ENCODE peak calls at places on chromosomes 13 and 19, in four cellular contexts. R, F, A and J are unnamed samples.

GRCh38 chr19:34574704-34575103 is 93.1 kb downstream of the WTIP start:
- DNase-seq in R (no peak), F (no peak), A (no peak), J (peak; percentile 24)

GRCh38 chr13:32267836-32268439 is 47.2 kb downstream of the ZAR1L start:
- DNase-seq in R (peak; percentile 39), F (peak; percentile 51), A (peak; percentile 27), J (peak; percentile 21)

GRCh38 chr13:79810671-79811070 is 329.7 kb downstream of the NDFIP2 start:
- DNase-seq in R (no peak), F (no peak), A (peak; percentile 29), J (no peak)

GRCh38 chr13:62682788-62683187 is 1267.1 kb upstream of the PCDH20 start:
- DNase-seq in R (no peak), F (no peak), A (no peak), J (no peak)

GRCh38 chr19:14138576-14139265 is 2.3 kb upstream of the ASF1B start:
- DNase-seq in R (no peak), F (no peak), A (no peak), J (no peak)

GRCh38 chr13:99288069-99288468 is 19.1 kb downstream of the GPR183 start:
- DNase-seq in R (no peak), F (no peak), A (no peak), J (no peak)

GRCh38 chr13:70960841-70961443 is 852.7 kb upstream of the KLHL1 start:
- DNase-seq in R (peak; percentile 64), F (no peak), A (peak; percentile 42), J (peak; percentile 31)

GRCh38 chr13:67841071-67841470 is 610.9 kb upstream of the PCDH9 start:
- DNase-seq in R (no peak), F (no peak), A (peak; percentile 16), J (no peak)

GRCh38 chr19:38478273-38478971 is 44.9 kb downstream of the RYR1 start:
- DNase-seq in R (no peak), F (peak; percentile 35), A (peak; percentile 65), J (no peak)

GRCh38 chr13:106232680-106233079 is 302.8 kb downstream of the EFNB2 start:
- DNase-seq in R (no peak), F (no peak), A (no peak), J (no peak)

GRCh38 chr13:55517312-55517711 is 1623.4 kb upstream of the PRR20A start:
- DNase-seq in R (no peak), F (no peak), A (peak; percentile 28), J (peak; percentile 7)

GRCh38 chr19:8575467-8575997 is 1.7 kb downstream of the MYO1F start:
- DNase-seq in R (no peak), F (no peak), A (no peak), J (peak; percentile 26)

GRCh38 chr13:109764045-109764444 is 22.3 kb downstream of the IRS2 start:
- DNase-seq in R (no peak), F (no peak), A (no peak), J (no peak)

GRCh38 chr13:94232956-94233355 is 246.5 kb downstream of the DCT start:
- DNase-seq in R (no peak), F (no peak), A (no peak), J (no peak)

GRCh38 chr19:40762754-40763153 is 11.8 kb downstream of the SNRPA start:
- DNase-seq in R (no peak), F (no peak), A (no peak), J (no peak)

GRCh38 chr19:21439372-21439771 is 42.4 kb downstream of the ZNF493 start:
- DNase-seq in R (peak; percentile 19), F (no peak), A (no peak), J (no peak)

GRCh38 chr19:2340496-2341246 is 12.2 kb downstream of the SPPL2B start:
- DNase-seq in R (no peak), F (no peak), A (no peak), J (no peak)

GRCh38 chr19:29798783-29799182 is 13.0 kb upstream of the CCNE1 start:
- DNase-seq in R (no peak), F (no peak), A (no peak), J (no peak)

GRCh38 chr19:11288349-11288748 is 7.6 kb upstream of the TSPAN16 start:
- DNase-seq in R (no peak), F (no peak), A (no peak), J (no peak)

GRCh38 chr19:8532170-8532569 is 18.2 kb upstream of the ZNF414 start:
- DNase-seq in R (no peak), F (no peak), A (no peak), J (no peak)

GRCh38 chr13:109835321-109835720 is 48.9 kb upstream of the IRS2 start:
- DNase-seq in R (no peak), F (no peak), A (no peak), J (no peak)

GRCh38 chr19:11721681-11722080 is 17.1 kb downstream of the ZNF823 start:
- DNase-seq in R (no peak), F (no peak), A (no peak), J (no peak)

GRCh38 chr19:29285878-29286277 is 72.9 kb upstream of the UQCRFS1 start:
- DNase-seq in R (no peak), F (no peak), A (peak; percentile 76), J (no peak)

GRCh38 chr19:38173324-38174041 is 50.5 kb downstream of the DPF1 start:
- DNase-seq in R (no peak), F (no peak), A (no peak), J (no peak)

GRCh38 chr19:58492265-58492664 is 16.1 kb downstream of the ZNF446 start:
- DNase-seq in R (no peak), F (no peak), A (no peak), J (peak; percentile 3)

GRCh38 chr19:32816555-32817099 is 52.9 kb downstream of the SLC7A9 start:
- DNase-seq in R (no peak), F (no peak), A (no peak), J (no peak)

GRCh38 chr19:43532962-43533545 is at the start of gene ZNF575:
- DNase-seq in R (peak; percentile 95), F (peak; percentile 87), A (peak; percentile 95), J (peak; percentile 92)

GRCh38 chr19:43534811-43535761 is 2.1 kb downstream of the ZNF575 start:
- DNase-seq in R (peak; percentile 75), F (no peak), A (peak; percentile 92), J (no peak)

GRCh38 chr19:43533546-43534304 is 737 bp downstream of the ZNF575 start:
- DNase-seq in R (peak; percentile 100), F (peak; percentile 98), A (peak; percentile 100), J (peak; percentile 97)

GRCh38 chr19:43534305-43534612 is 1.3 kb downstream of the ZNF575 start:
- DNase-seq in R (no peak), F (no peak), A (no peak), J (no peak)

GRCh38 chr19:43532571-43532961 is 422 bp upstream of the ZNF575 start:
- DNase-seq in R (no peak), F (peak; percentile 65), A (no peak), J (peak; percentile 82)
- TF ChIP-seq EZH2phosphoT487 in R (no peak), F (no peak), A (no peak), J (no peak)

DNA sequence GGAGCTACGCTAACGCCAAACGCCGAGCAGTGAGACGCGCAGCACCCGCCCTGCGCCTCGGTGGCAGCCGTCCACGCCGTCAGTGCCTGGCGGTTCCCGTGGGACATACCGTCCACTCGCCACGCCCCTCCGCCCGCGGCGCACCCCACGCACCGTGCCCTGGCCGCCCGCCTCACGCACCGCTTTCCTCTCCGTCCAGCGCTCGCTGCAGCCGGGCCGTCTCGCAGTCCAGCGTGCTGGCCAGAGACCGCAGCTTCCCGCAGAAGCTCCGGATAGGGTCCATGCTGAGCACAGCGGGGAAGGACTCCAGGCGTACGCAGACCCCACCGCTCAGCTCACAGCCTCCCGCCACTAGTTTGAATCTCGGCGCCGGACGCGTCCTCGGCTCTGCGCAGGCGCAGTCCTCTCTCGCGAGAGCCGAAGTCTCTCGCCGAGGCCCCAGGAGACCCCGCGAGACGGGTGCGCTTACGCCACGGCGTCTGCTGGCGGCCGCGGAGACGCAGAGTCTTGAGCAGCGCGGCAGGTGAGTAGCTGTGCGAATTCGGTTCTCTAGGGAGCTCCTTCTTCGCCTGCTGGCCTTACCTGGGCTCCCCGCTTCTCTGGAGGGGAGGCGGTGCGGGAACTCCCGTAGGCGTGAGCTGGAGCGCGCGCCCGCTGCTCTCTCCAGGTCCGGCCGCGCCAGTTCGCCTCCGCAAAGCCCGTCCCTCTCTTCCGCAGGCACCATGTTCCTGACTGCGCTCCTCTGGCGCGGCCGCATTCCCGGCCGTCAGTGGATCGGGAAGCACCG is at the start of the genes MRPL57 and SKA3:
- DNase-seq in R (peak; percentile 97), F (peak; percentile 84), A (peak; percentile 98), J (peak; percentile 88)
- TF ChIP-seq CTCF in R (no peak), F (no peak), A (no peak), J (no peak)

GRCh38 chr19:1168877-1169791 is 4.9 kb downstream of the SBNO2 start:
- DNase-seq in R (no peak), F (no peak), A (no peak), J (no peak)
- TF ChIP-seq EZH2phosphoT487 in R (no peak), F (no peak), A (no peak), J (no peak)

GRCh38 chr13:82848766-82849165 is 1033.5 kb downstream of the SLITRK1 start:
- DNase-seq in R (no peak), F (no peak), A (no peak), J (no peak)

GRCh38 chr13:82850644-82851043 is 1031.6 kb downstream of the SLITRK1 start:
- DNase-seq in R (no peak), F (no peak), A (no peak), J (no peak)

GRCh38 chr13:82847595-82847994 is 1034.7 kb downstream of the SLITRK1 start:
- DNase-seq in R (no peak), F (no peak), A (no peak), J (no peak)
- TF ChIP-seq CTCF in R (peak; percentile 8), F (no peak), A (peak; percentile 29), J (no peak)

DNA sequence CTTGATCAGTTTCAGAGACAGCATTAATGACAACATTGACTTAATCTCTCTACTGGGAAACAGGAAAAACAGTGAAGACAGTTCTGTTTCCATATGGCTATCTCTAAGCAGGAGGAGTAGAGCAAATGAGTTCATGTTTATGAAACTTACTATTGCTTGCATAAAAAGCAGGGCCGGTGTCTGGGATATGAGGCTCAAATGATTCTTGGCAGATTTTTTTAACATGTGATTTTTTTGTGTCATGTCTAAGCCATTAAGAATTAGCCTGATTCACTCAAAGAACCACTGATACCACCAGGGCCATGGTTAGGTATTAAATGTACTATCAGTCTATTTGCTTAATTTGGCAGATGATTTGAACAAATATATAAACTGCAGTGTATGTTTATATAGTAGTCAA is 141.8 kb downstream of the SLC7A1 start:
- DNase-seq in R (no peak), F (no peak), A (no peak), J (no peak)
- TF ChIP-seq EZH2phosphoT487 in R (no peak), F (no peak), A (no peak), J (no peak)